ENCODE peak calls at places on chromosomes 7 and 10, in ten cellular contexts. Q is GM12891, U is HCT116, C is breast epithelium, J is SK-N-SH, K is transverse colon, X is HL-60, M is SK-N-MC, N is Panc1, I is GM23338. A is an unnamed sample.

GRCh38 chr10:31099664-31100063 is 68.0 kb upstream of the ZNF438 start:
- DNase-seq in Q (no peak), U (peak), C (no peak), J (no peak), K (peak), X (no peak), M (no peak), N (peak), I (no peak), A (no peak)

GRCh38 chr7:158957921-158958471 is 101.6 kb downstream of the DYNC2I1 start:
- DNase-seq in Q (no peak), U (no peak), C (peak), J (peak), K (peak), X (no peak), M (no peak), N (no peak), I (peak), A (no peak)

GRCh38 chr10:52318822-52319464 is 4.9 kb downstream of the DKK1 start:
- DNase-seq in Q (no peak), U (peak), C (no peak), J (no peak), K (no peak), X (no peak), M (no peak), N (peak), I (no peak), A (no peak)

GRCh38 chr7:19665399-19666008 is 43.3 kb downstream of the POLR1F start:
- DNase-seq in Q (no peak), U (peak), C (no peak), J (peak), K (no peak), X (no peak), M (no peak), N (no peak), I (peak), A (no peak)

GRCh38 chr7:139618482-139619366 is 95.2 kb downstream of the CLEC2L start:
- DNase-seq in Q (no peak), U (peak), C (no peak), J (peak), K (peak), X (peak), M (no peak), N (no peak), I (peak), A (no peak)

GRCh38 chr7:7292085-7292484 is 109.7 kb downstream of the C1GALT1 start:
- DNase-seq in Q (no peak), U (no peak), C (no peak), J (no peak), K (no peak), X (no peak), M (no peak), N (no peak), I (no peak), A (no peak)

GRCh38 chr10:44238212-44238611 is 146.7 kb downstream of the CXCL12 start:
- DNase-seq in Q (no peak), U (no peak), C (no peak), J (no peak), K (no peak), X (no peak), M (no peak), N (no peak), I (no peak), A (no peak)

GRCh38 chr7:55387062-55387965 is 22.2 kb downstream of the LANCL2 start:
- DNase-seq in Q (no peak), U (no peak), C (no peak), J (no peak), K (no peak), X (no peak), M (no peak), N (no peak), I (peak), A (no peak)

GRCh38 chr10:13990392-13990805 is 340.3 kb downstream of the FRMD4A start:
- DNase-seq in Q (no peak), U (no peak), C (no peak), J (no peak), K (no peak), X (no peak), M (no peak), N (no peak), I (no peak), A (no peak)

GRCh38 chr7:105846404-105846803 is 30.0 kb downstream of the ATXN7L1 start:
- DNase-seq in Q (no peak), U (no peak), C (no peak), J (no peak), K (no peak), X (no peak), M (no peak), N (no peak), I (no peak), A (no peak)

GRCh38 chr7:105854516-105854915 is 21.9 kb downstream of the ATXN7L1 start:
- DNase-seq in Q (no peak), U (no peak), C (no peak), J (no peak), K (no peak), X (no peak), M (no peak), N (no peak), I (no peak), A (no peak)

GRCh38 chr7:105853931-105854419 is 22.4 kb downstream of the ATXN7L1 start:
- DNase-seq in Q (no peak), U (no peak), C (no peak), J (peak), K (no peak), X (no peak), M (no peak), N (no peak), I (peak), A (no peak)

GRCh38 chr7:105851064-105851463 is 25.3 kb downstream of the ATXN7L1 start:
- DNase-seq in Q (no peak), U (no peak), C (no peak), J (no peak), K (no peak), X (no peak), M (no peak), N (no peak), I (no peak), A (no peak)

GRCh38 chr7:105849122-105849855 is 27.1 kb downstream of the ATXN7L1 start:
- DNase-seq in Q (no peak), U (no peak), C (no peak), J (no peak), K (no peak), X (no peak), M (no peak), N (no peak), I (peak), A (no peak)
- TF ChIP-seq POLR2AphosphoS5 in Q (no peak), U (no peak), C (no peak), J (no peak), K (no peak), X (no peak), M (no peak), N (no peak), I (peak), A (no peak)

GRCh38 chr10:51046668-51047067 is 27.6 kb upstream of the PRKG1 start:
- DNase-seq in Q (no peak), U (no peak), C (no peak), J (no peak), K (no peak), X (no peak), M (no peak), N (no peak), I (no peak), A (no peak)
- TF ChIP-seq POLR2AphosphoS5 in Q (no peak), U (no peak), C (no peak), J (no peak), K (no peak), X (no peak), M (no peak), N (no peak), I (no peak), A (no peak)

GRCh38 chr7:130133029-130133774 is 62.9 kb downstream of the KLHDC10 start:
- DNase-seq in Q (no peak), U (no peak), C (no peak), J (no peak), K (no peak), X (no peak), M (no peak), N (no peak), I (no peak), A (no peak)
- TF ChIP-seq POLR2AphosphoS5 in Q (no peak), U (no peak), C (no peak), J (no peak), K (no peak), X (no peak), M (no peak), N (no peak), I (no peak), A (no peak)

GRCh38 chr7:151680810-151681209 is 161.1 kb upstream of the RHEB start:
- DNase-seq in Q (no peak), U (no peak), C (no peak), J (no peak), K (peak), X (no peak), M (no peak), N (no peak), I (no peak), A (no peak)
- TF ChIP-seq POLR2AphosphoS5 in Q (no peak), U (no peak), C (peak), J (no peak), K (peak), X (no peak), M (no peak), N (no peak), I (no peak), A (no peak)

GRCh38 chr7:83276250-83276649 is 113.6 kb upstream of the PCLO start:
- DNase-seq in Q (no peak), U (no peak), C (no peak), J (no peak), K (no peak), X (no peak), M (no peak), N (no peak), I (no peak), A (no peak)
- TF ChIP-seq POLR2AphosphoS5 in Q (no peak), U (no peak), C (no peak), J (no peak), K (no peak), X (no peak), M (no peak), N (no peak), I (no peak), A (no peak)

DNA sequence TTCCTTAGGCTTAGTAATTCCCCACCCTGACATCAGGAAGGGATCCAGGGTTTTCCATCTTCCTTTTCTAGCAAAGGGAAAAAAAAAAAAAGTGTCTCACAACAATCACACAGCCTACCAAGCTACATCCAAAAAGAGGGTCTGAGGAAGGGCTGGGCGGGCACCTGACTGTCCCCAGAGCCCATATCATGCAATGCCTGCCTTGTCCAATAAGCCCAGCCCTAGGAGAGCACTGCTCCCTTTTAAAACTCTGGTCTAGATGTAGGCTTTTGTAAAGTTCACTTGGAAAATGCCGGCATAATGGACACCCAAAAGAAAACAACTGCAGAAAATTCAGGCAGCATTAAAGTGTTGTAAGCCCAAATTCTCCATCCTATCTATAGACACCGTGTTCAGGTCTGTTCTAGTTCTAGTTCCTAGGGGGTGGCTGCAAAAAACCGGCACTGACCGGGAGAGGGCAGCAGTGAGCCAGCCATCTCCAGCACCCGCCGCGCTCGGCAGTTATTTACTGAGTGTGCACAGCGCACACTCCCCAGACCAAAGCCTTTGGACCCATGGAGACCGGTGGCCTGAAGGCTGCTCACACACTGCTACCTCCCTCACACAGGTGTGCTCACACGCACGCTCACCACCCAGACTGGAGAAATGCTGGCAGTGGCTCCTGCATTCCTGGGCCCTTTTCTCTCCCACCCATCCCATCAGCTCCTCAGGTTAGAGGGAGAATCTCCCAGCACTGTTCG is 48.7 kb downstream of the PODXL start:
- DNase-seq in Q (peak), U (peak), C (peak), J (peak), K (peak), X (peak), M (no peak), N (peak), I (peak), A (peak)
- TF ChIP-seq POLR2AphosphoS5 in Q (no peak), U (peak), C (peak), J (no peak), K (no peak), X (no peak), M (no peak), N (no peak), I (no peak), A (no peak)